ENCODE peak calls at places on chromosomes 4 and X, in seven cellular contexts. I is cardiac muscle cell, Q is A549, T is tibial nerve, D is AG10803, F is fibroblast of the aortic adventitia, M is astrocyte of the spinal cord. R is an unnamed sample.

GRCh38 chr4:41550308-41550707 is 12.4 kb downstream of the LIMCH1 start:
- DNase-seq in I (peak), Q (no peak), F (peak), D (peak), M (no peak), T (no peak), R (no peak)

GRCh38 chr4:42642136-42642797 is 14.6 kb downstream of the ATP8A1 start:
- DNase-seq in Q (no peak), F (no peak), T (no peak), D (no peak), I (no peak), M (no peak), R (no peak)

GRCh38 chrX:119374736-119375135 is 24.4 kb upstream of the SLC25A43 start:
- DNase-seq in Q (peak), T (no peak), I (no peak), F (peak), M (no peak), D (peak), R (peak)

GRCh38 chrX:69031181-69031580 is 134.1 kb downstream of the PJA1 start:
- DNase-seq in M (no peak), F (peak), I (no peak), D (no peak), Q (no peak), T (no peak), R (peak)

GRCh38 chr4:109989044-109989443 is 76.4 kb downstream of the EGF start:
- DNase-seq in I (peak), M (no peak), F (no peak), D (no peak), T (no peak), Q (peak), R (peak)

GRCh38 chr4:122854444-122854843 is 27.8 kb downstream of the FGF2 start:
- DNase-seq in Q (no peak), F (peak), D (peak), T (no peak), I (peak), M (peak), R (peak)

GRCh38 chr4:118348886-118349285 is 3.9 kb downstream of the PRSS12 start:
- DNase-seq in T (no peak), Q (no peak), M (no peak), D (no peak), F (no peak), I (no peak), R (no peak)

GRCh38 chr4:118839221-118839927 is 3.4 kb upstream of the SEC24D start:
- DNase-seq in D (no peak), F (no peak), M (no peak), I (no peak), T (no peak), Q (no peak), R (no peak)

GRCh38 chr4:142366821-142367220 is 479.3 kb downstream of the INPP4B start:
- DNase-seq in Q (no peak), D (no peak), F (peak), I (no peak), M (peak), T (no peak), R (no peak)

GRCh38 chrX:67587946-67588624 is 44.3 kb downstream of the AR start:
- DNase-seq in T (peak), D (no peak), Q (no peak), F (peak), M (peak), I (no peak), R (peak)

GRCh38 chr4:14178421-14178820 is 550.9 kb upstream of the BOD1L1 start:
- DNase-seq in Q (peak), D (peak), F (peak), I (peak), T (no peak), M (peak), R (peak)

GRCh38 chr4:156456830-156457229 is 503.2 kb upstream of the CTSO start:
- DNase-seq in D (no peak), M (no peak), I (no peak), F (no peak), T (no peak), Q (no peak), R (no peak)

GRCh38 chr4:177484613-177485021 is 42.4 kb upstream of the AGA start:
- DNase-seq in D (peak), F (peak), I (peak), T (no peak), Q (peak), M (peak), R (peak)

GRCh38 chr4:173167793-173168395 is 717 bp upstream of the GALNT7 start:
- DNase-seq in I (peak), D (no peak), F (peak), Q (peak), M (peak), T (no peak), R (peak)

GRCh38 chrX:70166601-70167590 is 10.4 kb upstream of the DGAT2L6 start:
- DNase-seq in D (peak), Q (peak), I (peak), F (peak), M (peak), T (no peak), R (peak)

GRCh38 chrX:153970398-153971123 is 1.1 kb downstream of the HCFC1 start:
- DNase-seq in Q (peak), F (peak), M (peak), D (peak), T (peak), I (peak), R (peak)

GRCh38 chr4:38177035-38177791 is 217.0 kb downstream of the PTTG2 start:
- DNase-seq in Q (no peak), M (peak), F (peak), T (no peak), I (peak), D (peak), R (peak)

GRCh38 chr4:71338846-71339593 is at the start of gene SLC4A4:
- DNase-seq in F (peak), Q (peak), M (peak), T (no peak), D (peak), I (peak), R (peak)

GRCh38 chr4:54400802-54401201 is 171.7 kb downstream of the PDGFRA start:
- DNase-seq in M (peak), Q (peak), I (peak), F (peak), D (peak), T (no peak), R (peak)

GRCh38 chrX:135382260-135382659 is 39.5 kb upstream of the SMIM10L2A start:
- DNase-seq in F (no peak), I (peak), D (no peak), Q (no peak), T (no peak), M (no peak), R (no peak)

GRCh38 chr4:104616401-104616820 is 121.7 kb upstream of the CXXC4 start:
- DNase-seq in F (no peak), Q (no peak), T (no peak), I (peak), D (no peak), M (peak), R (no peak)

GRCh38 chrX:10245219-10245618 is 88.4 kb downstream of the CLCN4 start:
- DNase-seq in M (no peak), Q (no peak), T (no peak), I (no peak), F (peak), D (no peak), R (no peak)

GRCh38 chr4:67918428-67918827 is 34.6 kb upstream of the TMPRSS11D start:
- DNase-seq in T (no peak), Q (no peak), I (no peak), F (no peak), M (no peak), D (no peak), R (no peak)

GRCh38 chrX:64202808-64203320 is 2.6 kb downstream of the AMER1 start:
- DNase-seq in T (no peak), F (no peak), D (peak), M (peak), Q (no peak), I (no peak), R (peak)

GRCh38 chr4:37802068-37802666 is 24.3 kb upstream of the PGM2 start:
- DNase-seq in D (peak), M (peak), I (peak), F (peak), Q (peak), T (no peak), R (peak)

GRCh38 chr4:178958725-178959440 is 1516.6 kb upstream of the AGA start:
- DNase-seq in D (no peak), F (no peak), Q (no peak), M (no peak), I (no peak), T (no peak), R (no peak)

GRCh38 chrX:140439455-140439854 is 65.4 kb downstream of the SOX3 start:
- DNase-seq in D (no peak), T (no peak), F (no peak), M (peak), Q (no peak), I (no peak), R (no peak)

GRCh38 chr4:47271296-47271695 is 192.2 kb downstream of the COMMD8 start:
- DNase-seq in T (no peak), F (no peak), Q (no peak), M (no peak), D (no peak), I (no peak), R (no peak)

GRCh38 chr4:118849867-118850812 is 14.2 kb upstream of the SEC24D start:
- DNase-seq in M (peak), Q (no peak), T (no peak), D (no peak), F (peak), I (peak), R (no peak)

GRCh38 chr4:80202190-80202711 is 4.9 kb downstream of the PRDM8 start:
- DNase-seq in D (peak), F (peak), I (peak), T (peak), M (peak), Q (peak), R (peak)

GRCh38 chrX:150683536-150684146 is 9.6 kb upstream of the MTMR1 start:
- DNase-seq in I (peak), Q (peak), T (no peak), D (no peak), M (peak), F (peak), R (peak)

GRCh38 chr4:1403177-1403583 is 3.1 kb downstream of the NKX1-1 start:
- DNase-seq in Q (no peak), F (no peak), I (no peak), M (no peak), D (no peak), T (no peak), R (no peak)

GRCh38 chr4:20639346-20639745 is 60.9 kb upstream of the PACRGL start:
- DNase-seq in Q (no peak), T (no peak), F (no peak), D (no peak), M (no peak), I (no peak), R (no peak)

GRCh38 chr4:60463846-60464502 is 736.2 kb upstream of the ADGRL3 start:
- DNase-seq in T (no peak), M (no peak), Q (no peak), F (no peak), I (no peak), D (no peak), R (no peak)

GRCh38 chrX:117743469-117744251 is 372.9 kb downstream of the KLHL13 start:
- DNase-seq in Q (peak), D (no peak), I (no peak), T (no peak), F (no peak), M (no peak), R (peak)

GRCh38 chr4:147526272-147526654 is 45.4 kb downstream of the EDNRA start:
- DNase-seq in I (no peak), D (no peak), F (no peak), Q (no peak), T (no peak), M (no peak), R (no peak)

GRCh38 chr4:734075-734474 is 28.4 kb downstream of the PCGF3 start:
- DNase-seq in T (no peak), I (no peak), M (no peak), Q (no peak), F (no peak), D (no peak), R (no peak)

GRCh38 chr4:159069922-159070321 is 33.0 kb upstream of the RAPGEF2 start:
- DNase-seq in T (no peak), M (peak), D (peak), F (peak), I (no peak), Q (no peak), R (peak)

GRCh38 chr4:67366341-67366861 is 178.9 kb downstream of the CENPC start:
- DNase-seq in M (peak), F (peak), D (no peak), Q (no peak), T (no peak), I (peak), R (no peak)

DNA sequence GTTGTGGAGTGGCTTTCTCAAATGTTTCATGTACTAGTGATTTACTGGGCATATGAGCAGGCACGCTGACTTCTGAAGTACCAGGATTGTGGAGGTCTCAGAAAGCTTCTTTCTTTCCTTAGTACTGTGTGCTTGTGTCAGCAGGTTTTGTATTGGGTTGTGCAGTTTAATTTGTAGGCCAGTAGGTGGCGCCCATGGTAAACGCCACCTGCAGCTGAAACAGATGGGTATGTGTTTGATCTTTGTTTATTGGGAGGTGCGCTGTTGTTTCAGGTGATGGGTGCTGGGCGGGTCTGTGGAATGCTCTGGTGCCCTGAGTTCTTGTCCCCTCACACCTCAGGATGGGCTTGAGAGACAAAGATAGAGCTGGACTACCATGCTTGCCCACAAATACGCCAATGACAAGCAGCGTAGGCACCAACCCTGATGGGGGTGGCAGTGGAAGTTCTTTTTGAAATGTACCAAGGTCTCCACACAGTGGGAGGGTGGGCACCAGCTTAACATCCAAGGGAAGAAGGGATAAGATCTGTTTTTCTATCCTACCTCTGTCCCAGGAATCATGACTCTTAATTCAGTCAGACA is 141.5 kb downstream of the RPS6KA6 start:
- DNase-seq in T (no peak), I (peak), M (peak), Q (peak), F (peak), D (peak), R (peak)
- TF ChIP-seq CTCF in T (peak), I (peak), M (peak), Q (peak), F (peak), D (peak), R (peak)

DNA sequence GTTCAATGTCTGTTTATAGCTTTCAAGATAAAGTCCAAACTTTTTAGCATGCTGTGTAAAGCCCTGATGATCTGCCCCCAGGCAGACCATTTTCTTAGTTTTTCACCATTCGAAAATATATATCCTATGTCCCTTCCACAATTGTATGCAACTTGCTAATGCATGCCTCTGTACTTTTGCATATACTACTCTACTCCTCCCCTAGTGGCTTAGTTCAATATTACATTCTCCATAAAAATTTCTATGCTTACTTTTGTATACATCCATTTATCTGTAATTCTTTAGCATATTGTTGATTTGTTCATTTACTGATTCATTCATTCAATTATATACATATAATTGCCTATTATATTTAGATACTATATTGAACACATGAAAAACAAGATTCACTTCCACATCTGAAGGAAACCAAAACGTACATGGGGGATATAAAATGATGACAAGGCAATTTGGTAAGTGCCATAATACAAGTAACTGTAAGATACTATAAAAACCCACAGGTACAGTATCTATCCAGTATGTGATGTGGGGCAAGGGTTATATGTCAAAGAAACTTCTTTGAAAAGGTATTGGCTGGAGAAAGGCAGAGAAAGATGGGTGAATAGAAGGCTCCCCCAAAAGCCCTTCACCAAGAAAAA is 902.5 kb downstream of the FAM133A start:
- DNase-seq in M (no peak), Q (no peak), F (no peak), T (no peak), I (no peak), D (no peak), R (no peak)
- TF ChIP-seq CTCF in M (no peak), Q (no peak), F (peak), T (no peak), I (no peak), D (no peak), R (peak)

GRCh38 chrX:138037548-138037947 is 471.6 kb downstream of the ZIC3 start:
- DNase-seq in F (no peak), I (no peak), D (no peak), T (no peak), Q (no peak), M (no peak), R (no peak)

GRCh38 chrX:138031715-138032114 is 465.8 kb downstream of the ZIC3 start:
- DNase-seq in I (no peak), Q (no peak), T (no peak), D (no peak), M (no peak), F (no peak), R (no peak)

GRCh38 chrX:138034136-138034535 is 468.2 kb downstream of the ZIC3 start:
- DNase-seq in Q (peak), T (no peak), I (no peak), M (peak), D (no peak), F (no peak), R (no peak)
- TF ChIP-seq CTCF in Q (no peak), T (no peak), I (no peak), M (peak), D (no peak), F (no peak), R (no peak)

DNA sequence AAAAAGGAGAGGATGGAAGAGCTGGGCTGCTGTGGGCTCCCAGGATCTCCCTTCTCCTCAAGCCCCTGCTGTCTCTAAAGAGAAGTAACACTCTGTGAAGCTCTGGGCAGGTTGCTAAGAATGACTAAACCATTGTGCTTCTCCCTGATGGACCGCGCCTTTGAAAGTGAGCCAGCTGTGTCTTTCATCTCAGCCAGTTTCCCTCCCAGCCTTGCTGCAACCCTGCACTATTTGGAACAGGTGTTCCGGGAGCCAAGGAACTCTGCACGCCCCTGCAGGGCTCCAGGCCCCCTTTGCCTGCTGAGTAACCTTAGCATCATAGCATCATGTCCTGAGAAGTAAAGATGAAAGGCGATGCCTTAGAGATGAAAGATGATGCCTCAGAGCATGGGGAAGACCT is 39.7 kb downstream of the SMIM20 start:
- DNase-seq in D (no peak), M (peak), F (peak), T (peak), Q (peak), I (peak), R (peak)
- TF ChIP-seq CTCF in D (no peak), M (peak), F (peak), T (no peak), Q (no peak), I (no peak), R (peak)

GRCh38 chrX:131626681-131627296 is 82.9 kb downstream of the OR13H1 start:
- DNase-seq in M (peak), Q (peak), D (no peak), T (no peak), I (peak), F (peak), R (peak)
- TF ChIP-seq CTCF in M (peak), Q (peak), D (no peak), T (no peak), I (peak), F (peak), R (peak)

GRCh38 chr4:121096629-121097028 is 24.3 kb upstream of the NDNF start:
- DNase-seq in T (no peak), M (peak), F (peak), Q (peak), I (peak), D (peak), R (peak)
- TF ChIP-seq CTCF in T (peak), M (peak), F (peak), Q (peak), I (peak), D (peak), R (peak)

GRCh38 chr4:132328761-132329160 is 820.3 kb upstream of the PCDH10 start:
- DNase-seq in M (no peak), T (no peak), F (no peak), I (no peak), Q (no peak), D (no peak), R (no peak)
- TF ChIP-seq CTCF in M (no peak), T (no peak), F (no peak), I (no peak), Q (no peak), D (no peak), R (no peak)

GRCh38 chrX:106038625-106039024 is at the start of gene SERPINA7:
- DNase-seq in F (no peak), Q (no peak), D (no peak), I (no peak), T (no peak), M (no peak), R (no peak)

GRCh38 chrX:106037835-106038473 is 573 bp downstream of the SERPINA7 start:
- DNase-seq in T (no peak), Q (no peak), I (no peak), M (no peak), F (no peak), D (no peak), R (no peak)

GRCh38 chrX:106039920-106040319 is 1.4 kb upstream of the SERPINA7 start:
- DNase-seq in M (peak), D (no peak), I (peak), T (no peak), Q (peak), F (no peak), R (peak)

GRCh38 chrX:106036716-106037115 is 1.8 kb downstream of the SERPINA7 start:
- DNase-seq in T (no peak), I (no peak), F (no peak), Q (no peak), D (no peak), M (no peak), R (no peak)

GRCh38 chrX:106035064-106035463 is 3.5 kb downstream of the SERPINA7 start:
- DNase-seq in Q (peak), I (peak), F (no peak), T (no peak), M (no peak), D (no peak), R (no peak)
- TF ChIP-seq CTCF in Q (no peak), I (peak), F (no peak), T (no peak), M (peak), D (no peak), R (peak)

GRCh38 chr4:170804930-170805329 is 715.2 kb upstream of the AADAT start:
- DNase-seq in T (no peak), D (no peak), Q (no peak), F (no peak), I (no peak), M (no peak), R (no peak)

GRCh38 chr4:170801771-170802170 is 712.0 kb upstream of the AADAT start:
- DNase-seq in D (no peak), T (no peak), M (no peak), F (no peak), I (no peak), Q (no peak), R (no peak)

DNA sequence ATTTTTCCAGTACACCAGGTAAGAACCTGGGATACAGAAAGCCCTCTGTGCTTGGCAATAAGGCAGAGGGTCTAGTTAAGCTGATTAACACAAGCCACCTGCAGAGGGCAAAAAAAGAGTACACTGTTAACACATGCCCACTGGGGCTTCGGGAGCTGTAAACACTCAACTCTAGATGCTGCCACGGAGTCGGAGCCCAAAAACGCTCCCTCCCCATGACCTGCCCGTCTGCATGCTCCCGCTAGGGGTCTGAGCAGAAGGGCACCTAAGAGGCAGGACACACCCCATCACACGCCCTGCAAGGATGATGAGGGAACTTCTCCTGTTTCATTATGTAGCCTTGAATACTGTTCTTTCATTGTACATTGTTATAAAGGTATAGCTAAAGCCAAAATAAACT is 715.6 kb upstream of the AADAT start:
- DNase-seq in T (no peak), D (no peak), I (no peak), Q (peak), M (no peak), F (no peak), R (no peak)
- TF ChIP-seq CTCF in T (no peak), D (no peak), I (no peak), Q (no peak), M (no peak), F (no peak), R (no peak)

R was measured in fibroblast of mammary gland.